ENCODE peak calls at places on chromosomes 6 and 20, in five cellular contexts. T, H, V, A and F are unnamed samples.

GRCh38 chr20:25220021-25220730 is 24.7 kb downstream of the ENTPD6 start:
- DNase-seq in H (no peak), V (no peak), T (peak), A (peak), F (no peak)

GRCh38 chr6:157240960-157241311 is 82.4 kb downstream of the TMEM242 start:
- DNase-seq in H (no peak), T (no peak), V (no peak), A (no peak), F (no peak)

GRCh38 chr6:20911826-20912225 is 377.6 kb downstream of the CDKAL1 start:
- DNase-seq in H (no peak), T (no peak), A (no peak), V (no peak), F (no peak)

GRCh38 chr20:29319725-29320124 is 1937.7 kb upstream of the DEFB115 start:
- DNase-seq in H (no peak), A (no peak), V (no peak), T (no peak), F (no peak)

GRCh38 chr6:42935322-42935721 is 6.0 kb downstream of the CNPY3 start:
- DNase-seq in A (no peak), H (no peak), V (no peak), T (no peak), F (no peak)

GRCh38 chr20:35131953-35132352 is 15.2 kb downstream of the EDEM2 start:
- DNase-seq in A (no peak), T (no peak), V (no peak), H (no peak), F (no peak)

GRCh38 chr20:21901470-21902275 is 196.2 kb downstream of the PAX1 start:
- DNase-seq in T (no peak), H (no peak), V (no peak), A (no peak), F (peak)

GRCh38 chr20:22379472-22379871 is 204.9 kb downstream of the FOXA2 start:
- DNase-seq in V (peak), H (no peak), T (peak), A (no peak), F (no peak)

GRCh38 chr20:46688151-46689081 is 828 bp downstream of the TP53RK start:
- DNase-seq in V (peak), H (peak), T (no peak), A (no peak), F (no peak)